ENCODE peak calls at places on chromosome 4, in seven cellular contexts. One of them, this sample, is unnamed.

GRCh38 chr4:87523307-87523706 is 5.9 kb downstream of the SPARCL1 start:
- DNase-seq in effector CD8-positive, alpha-beta T cell: no peak
- DNase-seq in AG09309: no peak
- DNase-seq in H4: no peak
- DNase-seq in GM23248: no peak
- DNase-seq in pancreas: no peak
- DNase-seq in iPS DF 19.7: no peak
- DNase-seq in this sample: no peak

GRCh38 chr4:87824352-87824751 is 8.4 kb upstream of the MEPE start:
- DNase-seq in effector CD8-positive, alpha-beta T cell: no peak
- DNase-seq in AG09309: no peak
- DNase-seq in H4: no peak
- DNase-seq in GM23248: no peak
- DNase-seq in pancreas: no peak
- DNase-seq in iPS DF 19.7: no peak
- DNase-seq in this sample: no peak

GRCh38 chr4:118086334-118086733 is 52.0 kb downstream of the NDST3 start:
- DNase-seq in effector CD8-positive, alpha-beta T cell: no peak
- DNase-seq in AG09309: peak
- DNase-seq in H4: peak
- DNase-seq in GM23248: peak
- DNase-seq in pancreas: no peak
- DNase-seq in iPS DF 19.7: no peak
- DNase-seq in this sample: no peak

GRCh38 chr4:54568184-54568583 is 89.6 kb upstream of the KIT start:
- DNase-seq in effector CD8-positive, alpha-beta T cell: no peak
- DNase-seq in AG09309: peak
- DNase-seq in H4: no peak
- DNase-seq in GM23248: peak
- DNase-seq in pancreas: no peak
- DNase-seq in iPS DF 19.7: no peak
- DNase-seq in this sample: no peak

GRCh38 chr4:144599621-144600020 is 46.3 kb upstream of the HHIP start:
- DNase-seq in effector CD8-positive, alpha-beta T cell: no peak
- DNase-seq in AG09309: no peak
- DNase-seq in H4: no peak
- DNase-seq in GM23248: no peak
- DNase-seq in pancreas: no peak
- DNase-seq in iPS DF 19.7: no peak
- DNase-seq in this sample: no peak

GRCh38 chr4:40626183-40626990 is 3.3 kb downstream of the RBM47 start:
- DNase-seq in effector CD8-positive, alpha-beta T cell: no peak
- DNase-seq in AG09309: no peak
- DNase-seq in H4: no peak
- DNase-seq in GM23248: peak
- DNase-seq in pancreas: no peak
- DNase-seq in iPS DF 19.7: no peak
- DNase-seq in this sample: no peak

GRCh38 chr4:752196-752861 is 46.7 kb downstream of the PCGF3 start:
- DNase-seq in effector CD8-positive, alpha-beta T cell: no peak
- DNase-seq in AG09309: no peak
- DNase-seq in H4: no peak
- DNase-seq in GM23248: no peak
- DNase-seq in pancreas: no peak
- DNase-seq in iPS DF 19.7: no peak
- DNase-seq in this sample: no peak

GRCh38 chr4:188175288-188175687 is 36.0 kb downstream of the TRIML1 start:
- DNase-seq in effector CD8-positive, alpha-beta T cell: no peak
- DNase-seq in AG09309: no peak
- DNase-seq in H4: no peak
- DNase-seq in GM23248: no peak
- DNase-seq in pancreas: no peak
- DNase-seq in iPS DF 19.7: no peak
- DNase-seq in this sample: no peak

GRCh38 chr4:77804471-77804870 is 14.7 kb downstream of the CNOT6L start:
- DNase-seq in effector CD8-positive, alpha-beta T cell: no peak
- DNase-seq in AG09309: no peak
- DNase-seq in H4: no peak
- DNase-seq in GM23248: peak
- DNase-seq in pancreas: no peak
- DNase-seq in iPS DF 19.7: no peak
- DNase-seq in this sample: no peak